ENCODE peak calls at places on chromosome 15, in six cellular contexts. Q, R, Z, S, P and T are unnamed samples.

GRCh38 chr15:44193651-44194396 is 1.2 kb downstream of the FRMD5 start:
- DNase-seq in Q (peak; percentile 12), R (peak; percentile 36), Z (peak; percentile 36), S (no peak), P (peak; percentile 66), T (no peak)

GRCh38 chr15:35290301-35290721 is 205.2 kb upstream of the NANOGP8 start:
- DNase-seq in Q (no peak), R (peak; percentile 75), Z (no peak), S (no peak), P (no peak), T (no peak)

GRCh38 chr15:68154923-68155559 is 50.1 kb downstream of the CALML4 start:
- DNase-seq in Q (peak; percentile 37), R (peak; percentile 65), Z (peak; percentile 43), S (peak; percentile 14), P (peak; percentile 74), T (peak; percentile 52)

GRCh38 chr15:43514241-43515057 is 3.0 kb upstream of the MAP1A start:
- DNase-seq in Q (no peak), R (no peak), Z (peak; percentile 84), S (no peak), P (peak; percentile 30), T (peak; percentile 27)

GRCh38 chr15:64237677-64238076 is 74.9 kb upstream of the PPIB start:
- DNase-seq in Q (no peak), R (no peak), Z (no peak), S (no peak), P (no peak), T (no peak)

GRCh38 chr15:62573856-62574255 is 408.8 kb upstream of the C2CD4B start:
- DNase-seq in Q (no peak), R (no peak), Z (peak; percentile 98), S (no peak), P (no peak), T (no peak)

GRCh38 chr15:69685524-69686452 is 233.2 kb downstream of the RPLP1 start:
- DNase-seq in Q (no peak), R (peak; percentile 34), Z (no peak), S (peak; percentile 93), P (no peak), T (no peak)

GRCh38 chr15:74752486-74753395 is 4.1 kb downstream of the CYP1A2 start:
- DNase-seq in Q (no peak), R (peak; percentile 78), Z (no peak), S (no peak), P (peak; percentile 80), T (no peak)

GRCh38 chr15:63469190-63469589 is 35.2 kb upstream of the USP3 start:
- DNase-seq in Q (no peak), R (no peak), Z (no peak), S (no peak), P (no peak), T (no peak)